ENCODE peak calls at places on chromosomes 7 and 10, in five cellular contexts. One of them, this sample, is unnamed.

GRCh38 chr10:133355991-133356390 is 1.8 kb downstream of the FUOM start:
- DNase-seq in hepatocyte: no peak
- DNase-seq in tibial artery: no peak
- DNase-seq in OCI-LY7: no peak
- DNase-seq in SK-N-SH: no peak
- DNase-seq in this sample: no peak

GRCh38 chr10:11345224-11346054 is 266.0 kb downstream of the USP6NL start:
- DNase-seq in OCI-LY7: peak; percentile 26
- DNase-seq in SK-N-SH: no peak
- DNase-seq in hepatocyte: peak; percentile 55
- DNase-seq in tibial artery: no peak
- DNase-seq in this sample: no peak

GRCh38 chr7:155798673-155799439 is 13.4 kb downstream of the SHH start:
- DNase-seq in OCI-LY7: no peak
- DNase-seq in tibial artery: no peak
- DNase-seq in SK-N-SH: peak; percentile 40
- DNase-seq in hepatocyte: no peak
- DNase-seq in this sample: no peak

GRCh38 chr10:86904600-86904999 is 52.8 kb downstream of the MMRN2 start:
- DNase-seq in hepatocyte: no peak
- DNase-seq in tibial artery: no peak
- DNase-seq in OCI-LY7: no peak
- DNase-seq in SK-N-SH: no peak
- DNase-seq in this sample: no peak

GRCh38 chr7:157438121-157439025 is 101.6 kb downstream of the DNAJB6 start:
- DNase-seq in hepatocyte: no peak
- DNase-seq in tibial artery: no peak
- DNase-seq in OCI-LY7: no peak
- DNase-seq in SK-N-SH: no peak
- DNase-seq in this sample: no peak

GRCh38 chr7:50762337-50762736 is 20.4 kb downstream of the GRB10 start:
- DNase-seq in OCI-LY7: no peak
- DNase-seq in SK-N-SH: no peak
- DNase-seq in hepatocyte: no peak
- DNase-seq in tibial artery: no peak
- DNase-seq in this sample: no peak

GRCh38 chr10:93463723-93464511 is 18.2 kb downstream of the MYOF start:
- DNase-seq in SK-N-SH: no peak
- DNase-seq in hepatocyte: no peak
- DNase-seq in OCI-LY7: no peak
- DNase-seq in tibial artery: peak; percentile 66
- DNase-seq in this sample: no peak

GRCh38 chr7:40545739-40546138 is 410.9 kb downstream of the SUGCT start:
- DNase-seq in SK-N-SH: no peak
- DNase-seq in tibial artery: no peak
- DNase-seq in hepatocyte: no peak
- DNase-seq in OCI-LY7: no peak
- DNase-seq in this sample: no peak

GRCh38 chr10:71213127-71213616 is 802 bp downstream of the UNC5B start:
- DNase-seq in OCI-LY7: peak; percentile 20
- DNase-seq in hepatocyte: peak; percentile 85
- DNase-seq in SK-N-SH: peak; percentile 61
- DNase-seq in tibial artery: peak; percentile 62
- DNase-seq in this sample: no peak

GRCh38 chr10:987635-987905 is 664 bp upstream of the GTPBP4 start:
- DNase-seq in hepatocyte: no peak
- DNase-seq in SK-N-SH: no peak
- DNase-seq in OCI-LY7: no peak
- DNase-seq in tibial artery: no peak
- DNase-seq in this sample: no peak

GRCh38 chr7:22214000-22214399 is 143.0 kb downstream of the RAPGEF5 start:
- DNase-seq in tibial artery: no peak
- DNase-seq in SK-N-SH: no peak
- DNase-seq in OCI-LY7: no peak
- DNase-seq in hepatocyte: no peak
- DNase-seq in this sample: no peak

GRCh38 chr7:151440799-151441443 is 980 bp upstream of the CRYGN start:
- DNase-seq in OCI-LY7: no peak
- DNase-seq in SK-N-SH: no peak
- DNase-seq in tibial artery: no peak
- DNase-seq in hepatocyte: no peak
- DNase-seq in this sample: no peak

GRCh38 chr10:23063387-23064287 is 31.7 kb upstream of the MSRB2 start:
- DNase-seq in hepatocyte: no peak
- DNase-seq in OCI-LY7: no peak
- DNase-seq in tibial artery: no peak
- DNase-seq in SK-N-SH: no peak
- DNase-seq in this sample: no peak

GRCh38 chr10:46517541-46517940 is 38.9 kb downstream of the GPRIN2 start:
- DNase-seq in hepatocyte: no peak
- DNase-seq in SK-N-SH: no peak
- DNase-seq in OCI-LY7: no peak
- DNase-seq in tibial artery: no peak
- DNase-seq in this sample: no peak

GRCh38 chr7:33882950-33883349 is 22.4 kb upstream of the BMPER start:
- DNase-seq in tibial artery: no peak
- DNase-seq in OCI-LY7: no peak
- DNase-seq in hepatocyte: no peak
- DNase-seq in SK-N-SH: no peak
- DNase-seq in this sample: no peak

GRCh38 chr10:107653832-107654287 is 489.4 kb upstream of the SORCS1 start:
- DNase-seq in SK-N-SH: no peak
- DNase-seq in OCI-LY7: no peak
- DNase-seq in hepatocyte: peak; percentile 41
- DNase-seq in tibial artery: no peak
- DNase-seq in this sample: no peak

GRCh38 chr10:123568751-123569150 is 97.4 kb upstream of the GPR26 start:
- DNase-seq in hepatocyte: no peak
- DNase-seq in OCI-LY7: no peak
- DNase-seq in SK-N-SH: no peak
- DNase-seq in tibial artery: no peak
- DNase-seq in this sample: no peak

GRCh38 chr10:137606-138005 is 2.4 kb downstream of the ZMYND11 start:
- DNase-seq in SK-N-SH: no peak
- DNase-seq in OCI-LY7: no peak
- DNase-seq in tibial artery: no peak
- DNase-seq in hepatocyte: no peak
- DNase-seq in this sample: no peak

GRCh38 chr7:108452707-108453106 is 3.5 kb downstream of the NRCAM start:
- DNase-seq in tibial artery: no peak
- DNase-seq in OCI-LY7: peak; percentile 45
- DNase-seq in SK-N-SH: peak; percentile 61
- DNase-seq in hepatocyte: peak; percentile 25
- DNase-seq in this sample: peak; percentile 24

GRCh38 chr10:132001238-132001977 is 19.7 kb upstream of the BNIP3 start:
- DNase-seq in hepatocyte: no peak
- DNase-seq in tibial artery: no peak
- DNase-seq in SK-N-SH: no peak
- DNase-seq in OCI-LY7: no peak
- DNase-seq in this sample: no peak

GRCh38 chr10:14945097-14945496 is 8.8 kb downstream of the DCLRE1C start:
- DNase-seq in OCI-LY7: no peak
- DNase-seq in tibial artery: no peak
- DNase-seq in SK-N-SH: no peak
- DNase-seq in hepatocyte: no peak
- DNase-seq in this sample: no peak

GRCh38 chr10:125442856-125443540 is 240.0 kb downstream of the TEX36 start:
- DNase-seq in OCI-LY7: no peak
- DNase-seq in SK-N-SH: no peak
- DNase-seq in hepatocyte: no peak
- DNase-seq in tibial artery: no peak
- DNase-seq in this sample: no peak

GRCh38 chr7:99373086-99374066 is 1.2 kb upstream of the ARPC1B start:
- DNase-seq in hepatocyte: no peak
- DNase-seq in tibial artery: no peak
- DNase-seq in OCI-LY7: no peak
- DNase-seq in SK-N-SH: no peak
- DNase-seq in this sample: no peak

GRCh38 chr7:124101173-124101768 is 68.4 kb upstream of the TMEM229A start:
- DNase-seq in SK-N-SH: peak; percentile 33
- DNase-seq in tibial artery: no peak
- DNase-seq in hepatocyte: peak; percentile 35
- DNase-seq in OCI-LY7: peak; percentile 17
- DNase-seq in this sample: no peak

GRCh38 chr7:8115547-8116402 is 146.2 kb downstream of the ICA1 start:
- DNase-seq in tibial artery: no peak
- DNase-seq in OCI-LY7: peak; percentile 54
- DNase-seq in hepatocyte: no peak
- DNase-seq in SK-N-SH: no peak
- DNase-seq in this sample: no peak

GRCh38 chr7:116495737-116496136 is 3.8 kb upstream of the CAV2 start:
- DNase-seq in tibial artery: no peak
- DNase-seq in SK-N-SH: no peak
- DNase-seq in OCI-LY7: no peak
- DNase-seq in hepatocyte: no peak
- DNase-seq in this sample: no peak

GRCh38 chr10:89074120-89074519 is 83.5 kb downstream of the FAS start:
- DNase-seq in SK-N-SH: no peak
- DNase-seq in tibial artery: peak; percentile 82
- DNase-seq in hepatocyte: no peak
- DNase-seq in OCI-LY7: no peak
- DNase-seq in this sample: no peak

GRCh38 chr10:123270221-123270620 is 116.0 kb downstream of the BUB3 start:
- DNase-seq in tibial artery: no peak
- DNase-seq in SK-N-SH: no peak
- DNase-seq in OCI-LY7: no peak
- DNase-seq in hepatocyte: no peak
- DNase-seq in this sample: no peak

GRCh38 chr7:460374-461117 is 59.1 kb downstream of the PDGFA start:
- DNase-seq in SK-N-SH: no peak
- DNase-seq in OCI-LY7: no peak
- DNase-seq in tibial artery: no peak
- DNase-seq in hepatocyte: peak; percentile 52
- DNase-seq in this sample: no peak

GRCh38 chr7:139798221-139798620 is 20.4 kb upstream of the HIPK2 start:
- DNase-seq in hepatocyte: no peak
- DNase-seq in SK-N-SH: no peak
- DNase-seq in OCI-LY7: peak; percentile 59
- DNase-seq in tibial artery: no peak
- DNase-seq in this sample: no peak

GRCh38 chr7:38394703-38395102 is 121.3 kb upstream of the TARP start:
- DNase-seq in OCI-LY7: no peak
- DNase-seq in hepatocyte: no peak
- DNase-seq in tibial artery: no peak
- DNase-seq in SK-N-SH: no peak
- DNase-seq in this sample: no peak

GRCh38 chr7:151469281-151469680 is 29.3 kb upstream of the CRYGN start:
- DNase-seq in hepatocyte: no peak
- DNase-seq in OCI-LY7: no peak
- DNase-seq in tibial artery: no peak
- DNase-seq in SK-N-SH: no peak
- DNase-seq in this sample: no peak

GRCh38 chr10:129888784-129889616 is 75.1 kb downstream of the EBF3 start:
- DNase-seq in SK-N-SH: peak; percentile 89
- DNase-seq in hepatocyte: peak; percentile 59
- DNase-seq in tibial artery: no peak
- DNase-seq in OCI-LY7: peak; percentile 47
- DNase-seq in this sample: peak; percentile 16

GRCh38 chr7:84328571-84328970 is 134.0 kb upstream of the SEMA3A start:
- DNase-seq in SK-N-SH: no peak
- DNase-seq in hepatocyte: no peak
- DNase-seq in OCI-LY7: no peak
- DNase-seq in tibial artery: no peak
- DNase-seq in this sample: no peak

GRCh38 chr10:4825868-4826787 is at the start of gene AKR1E2:
- DNase-seq in SK-N-SH: peak; percentile 95
- DNase-seq in tibial artery: peak; percentile 88
- DNase-seq in hepatocyte: peak; percentile 91
- DNase-seq in OCI-LY7: no peak
- DNase-seq in this sample: peak; percentile 91

GRCh38 chr10:88032566-88032965 is 169.1 kb downstream of the PTEN start:
- DNase-seq in tibial artery: no peak
- DNase-seq in hepatocyte: no peak
- DNase-seq in OCI-LY7: no peak
- DNase-seq in SK-N-SH: no peak
- DNase-seq in this sample: no peak

GRCh38 chr7:28032738-28033380 is 147.7 kb downstream of the JAZF1 start:
- DNase-seq in tibial artery: no peak
- DNase-seq in OCI-LY7: no peak
- DNase-seq in hepatocyte: no peak
- DNase-seq in SK-N-SH: no peak
- DNase-seq in this sample: no peak

GRCh38 chr10:6058677-6059475 is 3.3 kb downstream of the IL2RA start:
- DNase-seq in hepatocyte: no peak
- DNase-seq in OCI-LY7: no peak
- DNase-seq in tibial artery: no peak
- DNase-seq in SK-N-SH: no peak
- DNase-seq in this sample: peak; percentile 23

GRCh38 chr10:96638120-96638519 is 51.3 kb upstream of the TM9SF3 start:
- DNase-seq in tibial artery: no peak
- DNase-seq in OCI-LY7: no peak
- DNase-seq in SK-N-SH: no peak
- DNase-seq in hepatocyte: no peak
- DNase-seq in this sample: no peak
- H3K4me1 ChIP-seq in tibial artery: no peaks in the 10 kb centered on the region
- H3K4me1 ChIP-seq in OCI-LY7: peaks cover 9% of the 10 kb centered on the region
- H3K4me1 ChIP-seq in SK-N-SH: no peaks in the 10 kb centered on the region
- H3K4me1 ChIP-seq in hepatocyte: peaks cover 12% of the 10 kb centered on the region
- H3K4me1 ChIP-seq in this sample: no peaks in the 10 kb centered on the region

GRCh38 chr7:97971990-97972943 is 17.7 kb downstream of the OCM2 start:
- DNase-seq in OCI-LY7: peak; percentile 88
- DNase-seq in hepatocyte: peak; percentile 89
- DNase-seq in SK-N-SH: peak; percentile 95
- DNase-seq in tibial artery: peak; percentile 74
- DNase-seq in this sample: peak; percentile 76
- H3K9me3 ChIP-seq in OCI-LY7: no peaks in the 10 kb centered on the region
- H3K9me3 ChIP-seq in hepatocyte: no peaks in the 10 kb centered on the region
- H3K9me3 ChIP-seq in SK-N-SH: no peaks in the 10 kb centered on the region
- H3K9me3 ChIP-seq in tibial artery: no peaks in the 10 kb centered on the region
- H3K9me3 ChIP-seq in this sample: no peaks in the 10 kb centered on the region

GRCh38 chr10:121695731-121696464 is 97.7 kb upstream of the FGFR2 start:
- DNase-seq in SK-N-SH: no peak
- DNase-seq in hepatocyte: no peak
- DNase-seq in OCI-LY7: no peak
- DNase-seq in tibial artery: no peak
- DNase-seq in this sample: no peak
- H3K27ac ChIP-seq in SK-N-SH: no peak overlapping the region
- H3K27ac ChIP-seq in hepatocyte: peak overlapping the region; percentile 12
- H3K27ac ChIP-seq in OCI-LY7: no peak overlapping the region
- H3K27ac ChIP-seq in tibial artery: no peak overlapping the region
- H3K27ac ChIP-seq in this sample: no peak overlapping the region

GRCh38 chr10:119211625-119212441 is 4.5 kb downstream of the GRK5 start:
- DNase-seq in hepatocyte: no peak
- DNase-seq in OCI-LY7: no peak
- DNase-seq in tibial artery: no peak
- DNase-seq in SK-N-SH: no peak
- DNase-seq in this sample: peak; percentile 41
- H3K4me1 ChIP-seq in hepatocyte: peaks cover 47% of the 10 kb centered on the region
- H3K4me1 ChIP-seq in OCI-LY7: peaks cover 19% of the 10 kb centered on the region
- H3K4me1 ChIP-seq in tibial artery: no peaks in the 10 kb centered on the region
- H3K4me1 ChIP-seq in SK-N-SH: peaks cover 29% of the 10 kb centered on the region
- H3K4me1 ChIP-seq in this sample: peaks cover 20% of the 10 kb centered on the region

GRCh38 chr7:128121731-128122576 is 90.7 kb upstream of the LRRC4 start:
- DNase-seq in OCI-LY7: no peak
- DNase-seq in SK-N-SH: no peak
- DNase-seq in hepatocyte: no peak
- DNase-seq in tibial artery: no peak
- DNase-seq in this sample: no peak
- H3K9me3 ChIP-seq in OCI-LY7: no peaks in the 10 kb centered on the region
- H3K9me3 ChIP-seq in SK-N-SH: no peaks in the 10 kb centered on the region
- H3K9me3 ChIP-seq in hepatocyte: no peaks in the 10 kb centered on the region
- H3K9me3 ChIP-seq in tibial artery: no peaks in the 10 kb centered on the region
- H3K9me3 ChIP-seq in this sample: no peaks in the 10 kb centered on the region